ENCODE peak calls at places on chromosomes 1 and 21, in four cellular contexts. I, Q, T and Y are unnamed samples.
A peak's percentile ranks its signal among the peaks of the same experiment; 100 is the strongest.

GRCh38 chr1:209924386-209924785 is 13.6 kb upstream of the SYT14 start:
- DNase-seq in Q (peak; percentile 0), I (no peak), T (no peak), Y (no peak)

GRCh38 chr1:29706936-29707335 is 470.6 kb downstream of the PTPRU start:
- DNase-seq in I (no peak), T (no peak), Q (peak; percentile 47), Y (no peak)

GRCh38 chr1:98364544-98364943 is 297.0 kb upstream of the SNX7 start:
- DNase-seq in T (no peak), I (no peak), Q (no peak), Y (no peak)

GRCh38 chr1:174743654-174744561 is 255.8 kb upstream of the CACYBP start:
- DNase-seq in Q (peak; percentile 52), T (no peak), I (no peak), Y (no peak)

GRCh38 chr21:29334717-29335428 is 36.2 kb downstream of the BACH1 start:
- DNase-seq in T (no peak), Q (no peak), I (no peak), Y (no peak)

GRCh38 chr1:3777647-3778589 is 5.4 kb downstream of the SMIM1 start:
- DNase-seq in T (no peak), I (no peak), Q (no peak), Y (no peak)

GRCh38 chr1:213201380-213202155 is 150.5 kb downstream of the RPS6KC1 start:
- DNase-seq in T (no peak), I (no peak), Q (no peak), Y (no peak)

GRCh38 chr1:223755432-223755792 is 43.1 kb downstream of the CAPN2 start:
- DNase-seq in T (no peak), I (no peak), Q (no peak), Y (no peak)

GRCh38 chr1:68970571-68970970 is 473.7 kb upstream of the DEPDC1 start:
- DNase-seq in Q (no peak), T (no peak), I (no peak), Y (no peak)

GRCh38 chr21:42089093-42089631 is 18.0 kb downstream of the UMODL1 start:
- DNase-seq in I (peak; percentile 57), T (peak; percentile 61), Q (no peak), Y (no peak)

GRCh38 chr1:156868341-156868740 is 7.7 kb downstream of the NTRK1 start:
- DNase-seq in T (no peak), Q (no peak), I (no peak), Y (no peak)

GRCh38 chr21:35711213-35711612 is 349.1 kb downstream of the SETD4 start:
- DNase-seq in T (no peak), Q (no peak), I (no peak), Y (no peak)

GRCh38 chr1:152048641-152048970 is 11.8 kb upstream of the S100A11 start:
- DNase-seq in T (no peak), I (no peak), Q (no peak), Y (no peak)

GRCh38 chr21:43342301-43342881 is 84.5 kb downstream of the SIK1 start:
- DNase-seq in Q (no peak), I (no peak), T (no peak), Y (no peak)

GRCh38 chr1:18319099-18319498 is 161.6 kb upstream of the KLHDC7A start:
- DNase-seq in T (no peak), I (no peak), Q (no peak), Y (no peak)

GRCh38 chr1:34663031-34663430 is 91.8 kb upstream of the GJB5 start:
- DNase-seq in T (no peak), I (no peak), Q (no peak), Y (no peak)

GRCh38 chr1:63892632-63893395 is 119.0 kb downstream of the ROR1 start:
- DNase-seq in T (no peak), I (no peak), Q (no peak), Y (no peak)

GRCh38 chr1:26772687-26773086 is 15.1 kb upstream of the PIGV start:
- DNase-seq in Q (peak; percentile 15), T (no peak), I (no peak), Y (no peak)

GRCh38 chr1:26774462-26774861 is 13.3 kb upstream of the PIGV start:
- DNase-seq in I (no peak), T (no peak), Q (no peak), Y (no peak)

GRCh38 chr1:26768755-26769154 is 19.0 kb upstream of the PIGV start:
- DNase-seq in I (peak; percentile 72), Q (peak; percentile 90), T (no peak), Y (no peak)

GRCh38 chr1:26771285-26771642 is 16.5 kb upstream of the PIGV start:
- DNase-seq in T (no peak), I (no peak), Q (peak; percentile 60), Y (no peak)

DNA sequence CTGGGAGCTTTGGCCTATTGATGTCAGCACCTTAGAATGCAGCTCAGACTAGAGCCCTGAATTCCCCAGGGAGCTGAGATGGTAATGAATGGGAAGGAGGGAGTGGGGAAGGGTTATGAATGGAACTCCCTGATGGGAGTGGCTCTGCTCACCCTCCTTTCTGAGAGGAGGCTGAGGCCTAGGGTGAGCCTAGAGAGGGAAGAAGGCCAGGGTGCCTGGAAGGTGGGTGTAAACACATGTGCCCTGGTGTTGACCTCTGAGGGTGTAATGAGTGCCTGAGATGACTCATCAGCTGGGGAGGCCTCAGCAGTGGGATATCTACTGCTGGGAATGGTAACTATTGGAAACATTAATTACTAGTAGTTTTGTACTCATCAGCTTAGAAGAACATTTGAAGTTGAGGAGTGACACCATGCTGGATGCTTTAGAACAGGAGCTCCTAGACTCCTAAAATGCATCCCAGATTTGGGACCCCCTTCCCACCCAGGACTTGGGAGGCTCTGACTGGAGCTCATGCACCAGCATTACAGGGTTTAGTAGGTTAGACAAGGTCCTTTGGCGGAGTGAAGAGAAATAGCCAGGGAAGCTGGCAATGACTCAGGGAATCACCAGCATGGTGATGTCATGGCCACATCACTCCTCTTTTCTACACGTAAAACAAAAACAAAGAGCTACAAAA is 16.0 kb upstream of the PIGV start:
- DNase-seq in I (peak; percentile 67), Q (peak; percentile 75), T (peak; percentile 28), Y (peak; percentile 51)
- H3K4me3 ChIP-seq in I (no peak overlapping the region), Q (no peak overlapping the region), T (no peak overlapping the region), Y (no peak overlapping the region)

GRCh38 chr1:167673285-167673684 is 43.3 kb downstream of the RCSD1 start:
- DNase-seq in Q (no peak), I (no peak), T (no peak), Y (no peak)
- H3K4me1 ChIP-seq in Q (no peaks in the 10 kb centered on the region), I (peaks cover 5% of the 10 kb centered on the region), T (no peaks in the 10 kb centered on the region), Y (peaks cover 15% of the 10 kb centered on the region)

GRCh38 chr21:24225432-24225831 is 1381.8 kb downstream of the MRPL39 start:
- DNase-seq in Q (no peak), I (no peak), T (no peak), Y (no peak)

GRCh38 chr21:24220466-24220865 is 1386.8 kb downstream of the MRPL39 start:
- DNase-seq in T (no peak), I (no peak), Q (no peak), Y (no peak)

GRCh38 chr21:24224411-24224810 is 1382.9 kb downstream of the MRPL39 start:
- DNase-seq in I (no peak), Q (no peak), T (no peak), Y (peak; percentile 65)

GRCh38 chr21:24223625-24224024 is 1383.7 kb downstream of the MRPL39 start:
- DNase-seq in I (no peak), Q (no peak), T (no peak), Y (no peak)
- H3K27ac ChIP-seq in I (no peak overlapping the region), Q (no peak overlapping the region), T (no peak overlapping the region), Y (no peak overlapping the region)

DNA sequence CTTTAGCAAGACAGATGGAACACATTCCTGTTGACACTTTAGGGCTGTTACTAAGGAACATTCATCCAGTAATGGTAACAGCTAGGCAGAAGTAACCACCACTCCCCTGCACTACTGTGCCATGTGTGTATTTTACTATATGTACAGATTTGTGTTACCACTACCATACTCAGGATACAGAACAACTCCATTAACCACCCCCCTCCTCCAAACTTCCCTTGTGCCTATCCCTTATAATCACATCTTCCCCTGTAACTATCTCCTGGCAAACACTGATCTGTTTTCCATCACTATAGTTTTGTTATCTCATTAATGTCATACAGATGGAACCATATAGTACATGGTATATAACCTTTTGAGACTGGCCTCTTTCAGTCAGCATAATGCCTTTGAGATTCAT is 3.9 kb upstream of the POU2F1 start:
- DNase-seq in Q (no peak), I (no peak), T (no peak), Y (no peak)
- H3K4me3 ChIP-seq in Q (no peak overlapping the region), I (no peak overlapping the region), T (no peak overlapping the region), Y (no peak overlapping the region)

DNA sequence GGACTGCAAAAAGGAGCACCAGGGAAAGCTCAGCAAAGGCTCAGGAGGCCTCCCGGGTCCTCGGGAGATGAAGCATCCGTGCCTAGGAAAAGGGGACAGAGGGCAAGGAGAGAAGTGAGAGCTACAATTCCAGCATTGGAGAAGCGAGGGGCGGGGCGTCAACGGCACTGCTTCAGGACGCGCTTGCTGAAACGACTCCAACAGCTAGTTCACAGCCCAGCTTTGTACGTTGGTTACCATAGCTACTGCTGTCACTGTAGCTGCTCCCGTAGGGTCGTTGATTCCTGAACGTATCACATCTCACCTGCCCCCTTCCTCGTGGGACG is 63.1 kb downstream of the TOR1AIP2 start:
- DNase-seq in Q (no peak), T (no peak), I (no peak), Y (no peak)
- H3K4me1 ChIP-seq in Q (peaks cover 20% of the 10 kb centered on the region), T (no peaks in the 10 kb centered on the region), I (peaks cover 11% of the 10 kb centered on the region), Y (peaks cover 2% of the 10 kb centered on the region)

DNA sequence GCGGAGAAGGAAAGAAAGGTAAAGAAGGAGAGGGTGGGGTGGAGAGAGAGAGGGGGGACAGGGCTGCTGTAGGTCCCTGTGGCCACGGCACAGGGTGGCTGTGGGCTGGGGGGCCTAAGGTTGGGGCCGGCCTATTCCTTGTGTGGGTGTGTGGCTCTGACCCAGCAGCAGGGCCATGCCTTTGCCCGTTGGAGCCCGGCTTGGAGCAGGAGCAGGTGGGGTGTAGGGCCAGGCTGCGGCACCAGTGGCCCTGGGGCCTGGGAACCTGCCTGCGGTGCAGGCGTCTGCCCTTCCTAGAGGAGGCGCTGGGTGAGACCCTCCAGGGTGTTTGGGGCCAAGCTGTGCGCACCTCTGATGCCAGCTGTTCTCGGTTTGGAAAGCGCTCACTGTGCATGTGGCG is 19.7 kb upstream of the SUMO3 start:
- DNase-seq in T (no peak), Q (no peak), I (no peak), Y (no peak)
- H3K27ac ChIP-seq in T (no peak overlapping the region), Q (no peak overlapping the region), I (no peak overlapping the region), Y (no peak overlapping the region)

GRCh38 chr1:244273262-244273844 is 178.4 kb downstream of the ADSS2 start:
- DNase-seq in T (no peak), I (no peak), Q (peak; percentile 74), Y (no peak)
- H3K4me3 ChIP-seq in T (no peak overlapping the region), I (no peak overlapping the region), Q (no peak overlapping the region), Y (no peak overlapping the region)

GRCh38 chr1:39130297-39130696 is 74.2 kb upstream of the MACF1 start:
- DNase-seq in I (no peak), Q (no peak), T (no peak), Y (no peak)
- H3K4me1 ChIP-seq in I (peaks cover 41% of the 10 kb centered on the region), Q (peaks cover 85% of the 10 kb centered on the region), T (peaks cover 18% of the 10 kb centered on the region), Y (peaks cover 21% of the 10 kb centered on the region)